ENCODE peak calls at places on chromosome 10, in six cellular contexts. N, H, J, K, M and Y are unnamed samples.

GRCh38 chr10:85642082-85642420 is 724.5 kb downstream of the GRID1 start:
- DNase-seq in N (no peak), J (no peak), H (no peak), K (no peak), M (no peak), Y (no peak)

GRCh38 chr10:11285171-11285570 is 267.5 kb downstream of the CELF2 start:
- DNase-seq in K (no peak), H (no peak), N (no peak), J (no peak), M (peak), Y (no peak)

GRCh38 chr10:51804861-51805260 is 105.5 kb upstream of the CSTF2T start:
- DNase-seq in K (no peak), M (no peak), J (no peak), H (no peak), N (no peak), Y (no peak)

GRCh38 chr10:2985729-2986232 is 81.6 kb upstream of the PFKP start:
- DNase-seq in K (no peak), H (no peak), J (no peak), N (no peak), M (no peak), Y (peak)

GRCh38 chr10:28733245-28733644 is 55.9 kb downstream of the BAMBI start:
- DNase-seq in M (no peak), H (no peak), K (no peak), J (no peak), N (no peak), Y (no peak)

GRCh38 chr10:8059191-8059936 is 4.9 kb downstream of the GATA3 start:
- DNase-seq in N (no peak), J (no peak), M (peak), H (no peak), K (no peak), Y (no peak)

GRCh38 chr10:17453377-17454091 is 861 bp downstream of the ST8SIA6 start:
- DNase-seq in K (no peak), H (no peak), M (peak), N (peak), J (peak), Y (no peak)

GRCh38 chr10:81179805-81180452 is 642.2 kb downstream of the SH2D4B start:
- DNase-seq in K (no peak), J (no peak), H (no peak), N (no peak), M (peak), Y (peak)

GRCh38 chr10:86017841-86018734 is 348.5 kb downstream of the GRID1 start:
- DNase-seq in N (no peak), K (peak), H (no peak), J (no peak), M (no peak), Y (no peak)

GRCh38 chr10:97278491-97278989 is 13.9 kb downstream of the ARHGAP19 start:
- DNase-seq in N (no peak), M (peak), H (no peak), K (no peak), J (no peak), Y (peak)

GRCh38 chr10:51881213-51881612 is 181.8 kb upstream of the CSTF2T start:
- DNase-seq in M (no peak), J (no peak), H (no peak), N (no peak), K (no peak), Y (no peak)

GRCh38 chr10:129717816-129718547 is 246.1 kb downstream of the EBF3 start:
- DNase-seq in N (no peak), H (no peak), J (no peak), M (no peak), K (no peak), Y (no peak)

GRCh38 chr10:63744060-63744941 is 223.1 kb downstream of the REEP3 start:
- DNase-seq in H (no peak), M (no peak), K (no peak), J (no peak), N (no peak), Y (no peak)

GRCh38 chr10:3496138-3496537 is 288.9 kb downstream of the KLF6 start:
- DNase-seq in J (no peak), M (no peak), K (no peak), N (no peak), H (no peak), Y (no peak)

GRCh38 chr10:105262666-105263065 is 621.6 kb downstream of the SORCS3 start:
- DNase-seq in J (no peak), M (no peak), K (no peak), N (no peak), H (no peak), Y (no peak)

GRCh38 chr10:6973904-6974303 is 393.8 kb upstream of the PRKCQ start:
- DNase-seq in K (no peak), M (no peak), N (no peak), H (no peak), J (no peak), Y (no peak)

GRCh38 chr10:59036311-59037017 is 140.0 kb upstream of the PHYHIPL start:
- DNase-seq in K (no peak), H (no peak), J (no peak), N (no peak), M (no peak), Y (no peak)

GRCh38 chr10:9294132-9294663 is 1239.7 kb downstream of the GATA3 start:
- DNase-seq in M (no peak), N (no peak), J (no peak), K (no peak), H (no peak), Y (no peak)

GRCh38 chr10:505459-505858 is 184.0 kb downstream of the DIP2C start:
- DNase-seq in M (no peak), K (no peak), J (no peak), N (no peak), H (no peak), Y (no peak)

GRCh38 chr10:28845009-28845682 is 167.8 kb downstream of the BAMBI start:
- DNase-seq in M (no peak), N (no peak), J (no peak), K (no peak), H (no peak), Y (no peak)

GRCh38 chr10:43344051-43344450 is 27.4 kb upstream of the FXYD4 start:
- DNase-seq in M (no peak), J (no peak), K (no peak), N (no peak), H (no peak), Y (no peak)

GRCh38 chr10:132637477-132638129 is 100.0 kb downstream of the INPP5A start:
- DNase-seq in J (no peak), M (peak), N (no peak), K (peak), H (no peak), Y (peak)

GRCh38 chr10:121058082-121058481 is 206.9 kb downstream of the WDR11 start:
- DNase-seq in H (no peak), N (no peak), J (no peak), K (no peak), M (no peak), Y (no peak)

GRCh38 chr10:130973127-130973839 is 338.2 kb downstream of the TCERG1L start:
- DNase-seq in K (no peak), M (no peak), N (no peak), J (no peak), H (no peak), Y (no peak)